ENCODE peak calls at places on chromosomes 1 and 21, in eight cellular contexts. U is SK-MEL-5; T is AG09319; K is activated CD4-positive, alpha-beta T cell treated with anti-CD3 and anti-CD28 coated beads, Interleukin-2, amount 50 U/mL, for 1 hour; C is cardiac fibroblast; Y is T1000; B is NCI-H446; G is iPS-NIHi11. N is an unnamed sample.

GRCh38 chr1:145696630-145696960 is 10.6 kb downstream of the PDZK1 start:
- DNase-seq in U (no peak), T (no peak), K (no peak), C (no peak), Y (no peak), B (no peak), G (no peak), N (no peak)

GRCh38 chr21:42245348-42246185 is 26.6 kb downstream of the ABCG1 start:
- DNase-seq in U (no peak), T (no peak), K (no peak), C (no peak), Y (no peak), B (no peak), G (peak), N (no peak)

GRCh38 chr1:20361805-20362381 is 71.2 kb downstream of the VWA5B1 start:
- DNase-seq in U (peak), T (no peak), K (peak), C (peak), Y (peak), B (no peak), G (peak), N (peak)

GRCh38 chr1:35499652-35500176 is 57.5 kb downstream of the KIAA0319L start:
- DNase-seq in U (no peak), T (no peak), K (peak), C (no peak), Y (no peak), B (no peak), G (no peak), N (no peak)

GRCh38 chr1:168693872-168694238 is 35.2 kb downstream of the DPT start:
- DNase-seq in U (no peak), T (no peak), K (no peak), C (no peak), Y (no peak), B (no peak), G (no peak), N (no peak)

GRCh38 chr1:62144238-62144831 is 50.3 kb upstream of the L1TD1 start:
- DNase-seq in U (peak), T (peak), K (peak), C (peak), Y (peak), B (peak), G (peak), N (peak)

GRCh38 chr1:247085310-247085709 is 6.7 kb upstream of the ZNF670 start:
- DNase-seq in U (no peak), T (no peak), K (no peak), C (no peak), Y (no peak), B (no peak), G (no peak), N (no peak)

GRCh38 chr1:230827081-230827681 is 41.1 kb downstream of the C1orf198 start:
- DNase-seq in U (no peak), T (no peak), K (no peak), C (peak), Y (no peak), B (no peak), G (no peak), N (peak)

GRCh38 chr1:116477428-116477827 is 93.4 kb downstream of the CD58 start:
- DNase-seq in U (peak), T (no peak), K (no peak), C (peak), Y (no peak), B (no peak), G (no peak), N (no peak)

GRCh38 chr1:153509729-153510354 is 25.9 kb downstream of the S100A6 start:
- DNase-seq in U (peak), T (no peak), K (peak), C (no peak), Y (no peak), B (peak), G (peak), N (peak)

GRCh38 chr1:210532223-210532598 is 203.5 kb downstream of the HHAT start:
- DNase-seq in U (no peak), T (no peak), K (no peak), C (no peak), Y (no peak), B (no peak), G (no peak), N (no peak)

GRCh38 chr1:238900334-238900865 is 486.0 kb upstream of the CHRM3 start:
- DNase-seq in U (no peak), T (no peak), K (no peak), C (no peak), Y (no peak), B (no peak), G (no peak), N (no peak)

GRCh38 chr1:218568962-218569530 is 223.9 kb downstream of the TGFB2 start:
- DNase-seq in U (no peak), T (no peak), K (no peak), C (no peak), Y (no peak), B (no peak), G (no peak), N (no peak)